ENCODE peak calls at places on chromosome 4, in six cellular contexts. E, D, K, U, J and O are unnamed samples.

GRCh38 chr4:108172780-108173598 is 4.3 kb upstream of the LEF1 start:
- DNase-seq in E (peak), D (no peak), K (no peak), U (peak), J (peak), O (peak)

GRCh38 chr4:53804719-53805118 is 213.4 kb upstream of the LNX1 start:
- DNase-seq in E (no peak), D (no peak), K (peak), U (no peak), J (peak), O (peak)

GRCh38 chr4:71472946-71473345 is 134.1 kb downstream of the SLC4A4 start:
- DNase-seq in E (no peak), D (peak), K (peak), U (peak), J (peak), O (no peak)

GRCh38 chr4:71941001-71941400 is 90.8 kb upstream of the NPFFR2 start:
- DNase-seq in E (peak), D (no peak), K (peak), U (no peak), J (peak), O (no peak)

GRCh38 chr4:100742045-100742444 is 224.2 kb upstream of the EMCN start:
- DNase-seq in E (no peak), D (no peak), K (peak), U (no peak), J (peak), O (no peak)

GRCh38 chr4:128232719-128233118 is 54.9 kb downstream of the PGRMC2 start:
- DNase-seq in E (no peak), D (no peak), K (no peak), U (no peak), J (no peak), O (no peak)

GRCh38 chr4:183012862-183013855 is 85.9 kb upstream of the WWC2 start:
- DNase-seq in E (no peak), D (no peak), K (no peak), U (no peak), J (no peak), O (no peak)

GRCh38 chr4:120007171-120007894 is 59.3 kb downstream of the MAD2L1 start:
- DNase-seq in E (no peak), D (peak), K (no peak), U (peak), J (peak), O (no peak)

GRCh38 chr4:93657527-93657926 is 171.0 kb upstream of the ATOH1 start:
- DNase-seq in E (no peak), D (no peak), K (no peak), U (no peak), J (no peak), O (no peak)

GRCh38 chr4:139085141-139085540 is 69.6 kb downstream of the NOCT start:
- DNase-seq in E (no peak), D (no peak), K (peak), U (no peak), J (peak), O (no peak)
- TF ChIP-seq CTCF in E (no peak), D (peak), K (peak), U (peak), J (peak), O (no peak)

DNA sequence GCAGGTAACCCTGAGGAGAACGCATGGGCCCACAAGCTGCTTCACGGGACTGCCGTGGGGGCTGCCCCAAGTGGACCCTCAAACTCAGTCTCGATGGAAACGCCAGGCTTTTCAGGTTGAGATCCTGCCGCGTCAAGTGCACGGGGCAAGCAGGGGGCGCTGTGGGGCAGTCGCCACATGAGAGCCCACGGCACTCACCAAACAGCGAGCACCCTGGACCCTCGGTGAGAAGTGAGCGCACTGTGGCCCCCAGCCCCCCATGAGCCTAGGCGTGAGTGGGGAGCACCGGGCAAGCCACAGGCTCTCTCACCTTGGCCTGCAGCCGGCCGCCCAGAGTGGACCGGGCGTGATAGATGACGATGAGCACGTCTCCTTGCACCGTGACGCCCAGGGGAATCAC is 50.9 kb upstream of the CPLX1 start:
- DNase-seq in E (peak), D (no peak), K (no peak), U (no peak), J (no peak), O (no peak)
- TF ChIP-seq CTCF in E (peak), D (peak), K (no peak), U (peak), J (peak), O (no peak)

GRCh38 chr4:37666625-37667071 is 19.5 kb downstream of the RELL1 start:
- DNase-seq in E (peak), D (peak), K (peak), U (peak), J (peak), O (no peak)
- TF ChIP-seq CTCF in E (no peak), D (no peak), K (no peak), U (peak), J (peak), O (no peak)

DNA sequence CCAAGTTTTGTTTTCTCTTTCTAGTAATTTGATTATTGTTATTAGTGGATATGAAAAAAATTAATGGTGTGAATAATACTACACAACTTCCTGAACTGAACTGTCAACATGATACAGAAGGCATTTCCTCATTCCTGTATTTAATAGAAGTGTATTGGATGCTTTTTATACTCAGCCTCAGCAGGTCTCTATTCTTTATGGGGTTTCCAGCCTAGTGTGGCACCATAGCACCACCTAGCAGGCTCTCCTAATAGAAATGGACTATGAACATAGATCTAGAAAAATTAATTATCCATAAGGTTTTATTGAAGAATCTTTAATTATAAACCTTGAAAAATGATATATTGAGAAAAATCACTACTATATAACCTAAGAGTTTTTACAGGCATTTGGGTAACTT is 52.4 kb downstream of the GLRB start:
- DNase-seq in E (no peak), D (peak), K (peak), U (peak), J (peak), O (no peak)
- TF ChIP-seq CTCF in E (no peak), D (peak), K (peak), U (peak), J (peak), O (no peak)

GRCh38 chr4:109319156-109319555 is 16.7 kb upstream of the COL25A1 start:
- DNase-seq in E (no peak), D (no peak), K (no peak), U (no peak), J (no peak), O (no peak)

GRCh38 chr4:109315341-109315740 is 12.9 kb upstream of the COL25A1 start:
- DNase-seq in E (no peak), D (no peak), K (no peak), U (no peak), J (no peak), O (no peak)

GRCh38 chr4:109319684-109320083 is 17.2 kb upstream of the COL25A1 start:
- DNase-seq in E (no peak), D (no peak), K (no peak), U (no peak), J (no peak), O (no peak)

GRCh38 chr4:109313168-109314133 is 11.0 kb upstream of the COL25A1 start:
- DNase-seq in E (no peak), D (no peak), K (no peak), U (no peak), J (no peak), O (no peak)

GRCh38 chr4:109315818-109316217 is 13.4 kb upstream of the COL25A1 start:
- DNase-seq in E (no peak), D (no peak), K (no peak), U (no peak), J (peak), O (no peak)
- TF ChIP-seq CTCF in E (peak), D (peak), K (no peak), U (peak), J (peak), O (no peak)

DNA sequence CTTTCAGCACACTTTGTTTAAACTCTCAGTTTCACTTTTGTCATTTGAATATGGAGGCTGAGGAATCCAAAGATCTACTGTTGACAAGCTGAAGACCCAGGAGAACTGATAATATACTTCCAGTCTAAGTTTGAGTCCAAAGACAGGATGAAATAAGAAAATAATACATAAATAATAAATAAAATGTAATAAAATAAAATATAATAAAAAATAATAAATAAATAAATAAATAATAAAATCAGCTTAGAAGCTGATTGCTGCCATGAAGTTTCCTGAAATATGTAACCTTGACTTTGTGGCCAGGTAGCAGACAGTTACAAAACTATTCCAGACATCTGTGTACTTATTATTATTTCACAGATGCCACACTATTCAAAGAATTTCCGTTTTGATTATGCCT is 55.0 kb downstream of the NPY2R start:
- DNase-seq in E (no peak), D (no peak), K (no peak), U (no peak), J (no peak), O (no peak)
- TF ChIP-seq CTCF in E (no peak), D (no peak), K (no peak), U (no peak), J (no peak), O (no peak)

DNA sequence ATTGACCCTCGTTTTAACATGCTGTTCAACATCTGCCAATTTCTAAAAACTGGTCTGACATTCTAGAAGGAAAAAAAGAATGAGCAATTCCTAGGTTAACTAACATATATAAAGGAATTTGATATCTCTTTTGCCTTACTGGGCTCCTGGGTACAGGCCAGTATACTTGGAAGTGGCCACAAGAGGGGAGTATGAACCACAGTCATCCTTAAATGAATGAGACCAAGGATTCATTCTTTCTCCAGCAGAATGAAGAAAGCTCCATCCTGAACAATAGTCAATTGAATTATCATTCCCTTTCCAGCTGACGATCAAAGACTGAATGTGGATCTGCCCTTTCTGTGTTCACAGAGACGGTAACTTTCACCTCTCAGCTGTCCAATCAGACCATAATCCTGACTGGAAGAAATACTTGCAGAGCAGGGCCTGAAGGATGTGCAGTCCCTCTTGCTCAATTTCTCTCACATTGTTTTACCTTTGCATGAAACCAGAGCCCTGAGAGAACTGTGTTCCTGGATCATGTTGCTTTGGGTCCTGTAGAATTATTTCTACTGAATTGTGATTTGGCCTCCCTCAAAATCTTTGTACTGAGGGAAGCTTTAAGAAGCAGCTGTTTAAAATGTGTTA is 14.8 kb upstream of the SPARCL1 start:
- DNase-seq in E (peak), D (no peak), K (peak), U (no peak), J (peak), O (no peak)
- TF ChIP-seq CTCF in E (peak), D (peak), K (peak), U (peak), J (peak), O (no peak)

GRCh38 chr4:131638776-131639175 is 1510.3 kb upstream of the PCDH10 start:
- DNase-seq in E (no peak), D (no peak), K (no peak), U (no peak), J (no peak), O (no peak)

GRCh38 chr4:131649227-131649626 is 1499.9 kb upstream of the PCDH10 start:
- DNase-seq in E (no peak), D (no peak), K (no peak), U (no peak), J (no peak), O (no peak)

GRCh38 chr4:131644619-131645018 is 1504.5 kb upstream of the PCDH10 start:
- DNase-seq in E (peak), D (no peak), K (peak), U (peak), J (peak), O (no peak)
- TF ChIP-seq CTCF in E (no peak), D (peak), K (no peak), U (peak), J (peak), O (no peak)

GRCh38 chr4:47120783-47121182 is 89.4 kb downstream of the GABRB1 start:
- DNase-seq in E (no peak), D (no peak), K (no peak), U (no peak), J (no peak), O (no peak)

GRCh38 chr4:47118192-47118879 is 87.0 kb downstream of the GABRB1 start:
- DNase-seq in E (no peak), D (peak), K (no peak), U (no peak), J (peak), O (no peak)

GRCh38 chr4:47122592-47123291 is 91.4 kb downstream of the GABRB1 start:
- DNase-seq in E (peak), D (peak), K (peak), U (peak), J (peak), O (no peak)
- TF ChIP-seq CTCF in E (peak), D (peak), K (peak), U (peak), J (peak), O (peak)